ENCODE peak calls at places on chromosome 13, in ten cellular contexts. Z is NCI-H526; E is AG08396; Y is omental fat pad; O is NCI-H1105; U is activated naive CD4-positive, alpha-beta T cell treated with anti-CD3 and anti-CD28 coated beads, Interleukin-2, amount 10 ng/mL, durations not matched to agents 7 days and 5 days; X is naive B cell; D is HS-5; G is stimulated activated CD8-positive, alpha-beta memory T cell treated with anti-CD3 and anti-CD28 coated beads, Interleukin-4, amount 100 ng/mL, for 1 hour; F is Kasumi-1. M is an unnamed sample.

GRCh38 chr13:64480206-64480605 is 2749.9 kb downstream of the PCDH9 start:
- DNase-seq in Y (no peak), F (no peak), O (no peak), G (no peak), Z (no peak), E (no peak), D (no peak), U (no peak), X (no peak), M (no peak)

GRCh38 chr13:27006519-27007161 is 165.0 kb downstream of the USP12 start:
- DNase-seq in Y (no peak), Z (peak), X (no peak), U (no peak), G (no peak), E (peak), D (no peak), F (no peak), O (peak), M (no peak)

GRCh38 chr13:40984670-40985366 is 34.3 kb downstream of the ELF1 start:
- DNase-seq in O (no peak), F (no peak), U (peak), E (no peak), G (no peak), Y (no peak), Z (no peak), D (no peak), X (peak), M (no peak)

GRCh38 chr13:98495627-98496238 is 81.2 kb downstream of the STK24 start:
- DNase-seq in Z (peak), Y (no peak), F (no peak), U (no peak), G (no peak), O (no peak), D (no peak), X (no peak), E (no peak), M (no peak)

GRCh38 chr13:53198017-53198416 is 169.4 kb downstream of the OLFM4 start:
- DNase-seq in D (no peak), Z (peak), F (peak), E (no peak), X (no peak), G (no peak), Y (no peak), U (no peak), O (no peak), M (no peak)

GRCh38 chr13:42330991-42331390 is 59.0 kb downstream of the AKAP11 start:
- DNase-seq in Z (no peak), F (no peak), U (no peak), Y (no peak), O (no peak), E (no peak), G (no peak), D (no peak), X (no peak), M (no peak)

GRCh38 chr13:49218493-49219051 is 1.6 kb upstream of the MLNR start:
- DNase-seq in U (no peak), O (no peak), G (no peak), Z (peak), F (no peak), E (no peak), X (no peak), D (no peak), Y (no peak), M (no peak)

GRCh38 chr13:73751290-73751689 is 382.9 kb downstream of the KLF12 start:
- DNase-seq in O (no peak), X (no peak), Y (no peak), Z (no peak), D (no peak), G (no peak), U (no peak), F (no peak), E (no peak), M (no peak)

GRCh38 chr13:22372261-22372660 is 701.4 kb downstream of the FGF9 start:
- DNase-seq in G (no peak), U (no peak), D (no peak), F (no peak), X (no peak), O (no peak), Y (no peak), E (no peak), Z (no peak), M (no peak)

GRCh38 chr13:97844151-97844550 is 109.3 kb upstream of the IPO5 start:
- DNase-seq in X (no peak), G (no peak), Y (no peak), Z (no peak), E (no peak), O (no peak), U (no peak), D (no peak), F (no peak), M (no peak)

GRCh38 chr13:30111810-30112209 is 195.5 kb downstream of the KATNAL1 start:
- DNase-seq in Y (no peak), O (no peak), G (no peak), X (no peak), F (peak), D (no peak), Z (peak), U (peak), E (peak), M (no peak)

GRCh38 chr13:78625384-78625783 is 22.0 kb upstream of the POU4F1 start:
- DNase-seq in Z (no peak), D (no peak), F (no peak), E (no peak), X (no peak), Y (no peak), G (no peak), U (no peak), O (no peak), M (no peak)

GRCh38 chr13:22486490-22486889 is 694.3 kb upstream of the SGCG start:
- DNase-seq in Z (no peak), O (no peak), X (no peak), U (no peak), Y (no peak), G (no peak), D (no peak), F (no peak), E (no peak), M (no peak)

GRCh38 chr13:109783447-109783814 is 3.0 kb downstream of the IRS2 start:
- DNase-seq in E (no peak), Y (no peak), U (no peak), O (no peak), F (no peak), Z (peak), X (no peak), D (no peak), G (no peak), M (no peak)

GRCh38 chr13:20973886-20974285 is 71.3 kb upstream of the XPO4 start:
- DNase-seq in O (no peak), E (no peak), F (no peak), G (no peak), X (no peak), Z (no peak), Y (no peak), U (no peak), D (no peak), M (no peak)

GRCh38 chr13:33285420-33286124 is at the start of gene STARD13:
- DNase-seq in F (peak), X (no peak), E (peak), U (no peak), G (no peak), O (peak), Y (peak), Z (peak), D (peak), M (peak)

GRCh38 chr13:59086147-59086546 is 1077.6 kb downstream of the DIAPH3 start:
- DNase-seq in G (no peak), E (peak), Y (no peak), F (no peak), Z (no peak), U (no peak), X (no peak), O (no peak), D (peak), M (peak)

GRCh38 chr13:21798181-21798580 is 127.3 kb downstream of the FGF9 start:
- DNase-seq in X (no peak), E (no peak), F (no peak), Z (no peak), G (no peak), D (no peak), U (no peak), O (no peak), Y (no peak), M (no peak)

GRCh38 chr13:42398542-42398941 is 126.6 kb downstream of the AKAP11 start:
- DNase-seq in G (no peak), D (no peak), U (no peak), Y (no peak), E (no peak), X (no peak), F (no peak), Z (no peak), O (no peak), M (no peak)

GRCh38 chr13:48043789-48044503 is 6.4 kb downstream of the NUDT15 start:
- DNase-seq in X (no peak), Y (no peak), G (no peak), D (no peak), E (peak), U (no peak), F (peak), O (no peak), Z (no peak), M (no peak)

GRCh38 chr13:40352807-40353562 is 313.5 kb downstream of the FOXO1 start:
- DNase-seq in Y (no peak), O (no peak), Z (no peak), F (no peak), U (no peak), G (no peak), D (no peak), E (no peak), X (no peak), M (no peak)

GRCh38 chr13:45364876-45365557 is 24.0 kb upstream of the TPT1 start:
- DNase-seq in U (no peak), Z (no peak), E (no peak), O (no peak), G (no peak), D (no peak), F (no peak), Y (no peak), X (no peak), M (no peak)

GRCh38 chr13:27384285-27384684 is 40.1 kb upstream of the GTF3A start:
- DNase-seq in Z (no peak), X (no peak), F (no peak), G (no peak), D (no peak), U (no peak), Y (no peak), O (no peak), E (no peak), M (no peak)

GRCh38 chr13:41942462-41943094 is 18.3 kb downstream of the VWA8 start:
- DNase-seq in O (no peak), E (peak), X (no peak), Y (no peak), U (no peak), G (no peak), F (peak), Z (peak), D (no peak), M (no peak)

GRCh38 chr13:111916201-111916600 is 150.7 kb upstream of the SOX1 start:
- DNase-seq in E (no peak), U (peak), O (no peak), X (no peak), Y (no peak), G (no peak), F (no peak), Z (no peak), D (no peak), M (no peak)

GRCh38 chr13:83190020-83190419 is 692.3 kb downstream of the SLITRK1 start:
- DNase-seq in U (no peak), F (no peak), D (no peak), O (no peak), Z (no peak), E (no peak), X (no peak), Y (no peak), G (no peak), M (no peak)

GRCh38 chr13:39616087-39616694 is 13.2 kb upstream of the LHFPL6 start:
- DNase-seq in D (no peak), X (peak), Z (peak), Y (no peak), U (peak), F (peak), E (peak), O (peak), G (no peak), M (no peak)

GRCh38 chr13:40175639-40176038 is 490.8 kb downstream of the FOXO1 start:
- DNase-seq in O (no peak), Z (no peak), D (no peak), E (no peak), Y (no peak), G (no peak), X (no peak), F (no peak), U (no peak), M (no peak)

GRCh38 chr13:97435297-97435682 is 1.3 kb downstream of the RAP2A start:
- DNase-seq in Y (no peak), E (no peak), F (peak), U (no peak), G (no peak), O (no peak), X (no peak), D (no peak), Z (no peak), M (no peak)

GRCh38 chr13:37090912-37091311 is 14.6 kb downstream of the CSNK1A1L start:
- DNase-seq in Z (no peak), Y (no peak), F (no peak), U (no peak), G (no peak), O (no peak), X (no peak), E (no peak), D (no peak), M (no peak)

GRCh38 chr13:42271337-42272114 is 426 bp upstream of the AKAP11 start:
- DNase-seq in F (peak), U (peak), E (peak), X (peak), Z (peak), D (peak), O (peak), G (peak), Y (peak), M (peak)

GRCh38 chr13:86684402-86684801 is 885.2 kb upstream of the SLITRK6 start:
- DNase-seq in U (no peak), F (peak), Z (no peak), X (no peak), D (no peak), E (no peak), G (no peak), Y (no peak), O (peak), M (no peak)

GRCh38 chr13:35648109-35648508 is 171.6 kb upstream of the MAB21L1 start:
- DNase-seq in F (no peak), Y (no peak), G (no peak), D (no peak), X (no peak), U (no peak), E (peak), Z (no peak), O (no peak), M (no peak)

GRCh38 chr13:113410472-113411201 is 42.7 kb downstream of the ADPRHL1 start:
- DNase-seq in F (no peak), O (no peak), E (peak), G (no peak), D (peak), Y (no peak), Z (peak), X (no peak), U (no peak), M (peak)

GRCh38 chr13:97329331-97329730 is 104.6 kb upstream of the RAP2A start:
- DNase-seq in U (no peak), O (no peak), F (no peak), G (no peak), E (no peak), X (no peak), Z (no peak), D (no peak), Y (no peak), M (no peak)

GRCh38 chr13:33723365-33723764 is 94.6 kb upstream of the RFC3 start:
- DNase-seq in E (no peak), O (no peak), D (no peak), G (no peak), U (no peak), F (no peak), Z (peak), X (no peak), Y (no peak), M (no peak)

GRCh38 chr13:79227418-79227817 is 178.6 kb downstream of the RBM26 start:
- DNase-seq in Y (no peak), G (no peak), X (no peak), F (no peak), Z (no peak), U (no peak), O (no peak), E (no peak), D (no peak), M (no peak)

GRCh38 chr13:114074671-114075315 is 57.6 kb downstream of the RASA3 start:
- DNase-seq in F (no peak), D (no peak), Z (no peak), X (no peak), Y (peak), U (no peak), G (no peak), O (no peak), E (no peak), M (no peak)

M was measured in HS-27A.